ENCODE peak calls at places on chromosomes 1 and 21, in nine cellular contexts. K, U, R, X, Z, W, L, T and B are unnamed samples.

GRCh38 chr1:117128323-117129079 is 7.0 kb upstream of the TRIM45 start:
- DNase-seq in K (no peak), U (no peak), R (no peak), X (peak; percentile 50), Z (peak; percentile 57), W (peak; percentile 76), L (no peak), T (no peak), B (peak; percentile 21)

GRCh38 chr1:45191418-45191783 is 15.0 kb downstream of the ZSWIM5 start:
- DNase-seq in K (no peak), U (no peak), R (no peak), X (no peak), Z (no peak), W (no peak), L (no peak), T (no peak), B (no peak)

GRCh38 chr1:226733309-226733708 is 5.8 kb downstream of the ITPKB start:
- DNase-seq in K (no peak), U (no peak), R (no peak), X (no peak), Z (no peak), W (no peak), L (no peak), T (no peak), B (no peak)

GRCh38 chr1:7912743-7913557 is 27.7 kb downstream of the TNFRSF9 start:
- DNase-seq in K (no peak), U (no peak), R (no peak), X (no peak), Z (no peak), W (no peak), L (no peak), T (no peak), B (no peak)

GRCh38 chr1:24191860-24192259 is 4.8 kb upstream of the IFNLR1 start:
- DNase-seq in K (peak; percentile 24), U (no peak), R (no peak), X (no peak), Z (no peak), W (peak; percentile 61), L (no peak), T (no peak), B (peak; percentile 79)

GRCh38 chr21:45470087-45470515 is 65.1 kb downstream of the COL18A1 start:
- DNase-seq in K (no peak), U (no peak), R (no peak), X (no peak), Z (no peak), W (peak; percentile 58), L (no peak), T (no peak), B (no peak)

GRCh38 chr1:59768752-59769411 is 45.9 kb upstream of the HOOK1 start:
- DNase-seq in K (no peak), U (no peak), R (no peak), X (peak; percentile 54), Z (no peak), W (no peak), L (no peak), T (no peak), B (no peak)

GRCh38 chr1:101520302-101520701 is 283.5 kb downstream of the S1PR1 start:
- DNase-seq in K (peak; percentile 2), U (no peak), R (no peak), X (peak; percentile 44), Z (peak; percentile 63), W (peak; percentile 61), L (no peak), T (peak; percentile 39), B (no peak)

GRCh38 chr1:92826792-92827191 is 5.0 kb upstream of the RPL5 start:
- DNase-seq in K (no peak), U (no peak), R (no peak), X (no peak), Z (no peak), W (peak; percentile 38), L (no peak), T (no peak), B (peak; percentile 60)

GRCh38 chr1:90335566-90335965 is 340.7 kb downstream of the ZNF326 start:
- DNase-seq in K (no peak), U (no peak), R (no peak), X (no peak), Z (no peak), W (no peak), L (no peak), T (no peak), B (no peak)

GRCh38 chr1:244207935-244208244 is 156.8 kb downstream of the ZBTB18 start:
- DNase-seq in K (no peak), U (no peak), R (no peak), X (no peak), Z (no peak), W (no peak), L (no peak), T (no peak), B (no peak)

GRCh38 chr1:235822685-235823084 is 44.0 kb downstream of the LYST start:
- DNase-seq in K (no peak), U (no peak), R (no peak), X (no peak), Z (no peak), W (peak; percentile 41), L (no peak), T (no peak), B (no peak)

GRCh38 chr21:26572668-26573381 is at the start of gene CYYR1:
- DNase-seq in K (no peak), U (no peak), R (no peak), X (peak; percentile 70), Z (no peak), W (peak; percentile 54), L (no peak), T (peak; percentile 75), B (no peak)

GRCh38 chr1:166379447-166379846 is 212.6 kb upstream of the FAM78B start:
- DNase-seq in K (no peak), U (no peak), R (no peak), X (no peak), Z (no peak), W (no peak), L (no peak), T (no peak), B (peak; percentile 63)

GRCh38 chr1:72140222-72140621 is 142.1 kb downstream of the NEGR1 start:
- DNase-seq in K (no peak), U (no peak), R (no peak), X (no peak), Z (no peak), W (no peak), L (no peak), T (no peak), B (peak; percentile 12)

GRCh38 chr1:34419662-34420061 is 243.0 kb downstream of the C1orf94 start:
- DNase-seq in K (no peak), U (no peak), R (no peak), X (no peak), Z (no peak), W (no peak), L (no peak), T (peak; percentile 57), B (peak; percentile 34)

GRCh38 chr1:32200226-32201010 is at the start of gene CCDC28B:
- DNase-seq in K (peak; percentile 31), U (peak; percentile 87), R (no peak), X (peak; percentile 92), Z (peak; percentile 78), W (peak; percentile 71), L (peak; percentile 63), T (peak; percentile 71), B (peak; percentile 65)

GRCh38 chr21:42310411-42311001 is 4.7 kb downstream of the TFF3 start:
- DNase-seq in K (no peak), U (no peak), R (no peak), X (no peak), Z (no peak), W (no peak), L (no peak), T (no peak), B (no peak)

GRCh38 chr1:30286241-30286983 is 437.0 kb downstream of the MATN1 start:
- DNase-seq in K (no peak), U (peak; percentile 52), R (no peak), X (peak; percentile 65), Z (no peak), W (no peak), L (no peak), T (no peak), B (peak; percentile 41)

GRCh38 chr1:212283741-212284140 is 1.5 kb upstream of the PPP2R5A start:
- DNase-seq in K (no peak), U (no peak), R (no peak), X (no peak), Z (no peak), W (no peak), L (no peak), T (no peak), B (no peak)

GRCh38 chr1:112247036-112247597 is 148.9 kb upstream of the CTTNBP2NL start:
- DNase-seq in K (no peak), U (no peak), R (no peak), X (peak; percentile 98), Z (no peak), W (no peak), L (no peak), T (no peak), B (no peak)

GRCh38 chr1:197444754-197445153 is 176.7 kb downstream of the CRB1 start:
- DNase-seq in K (no peak), U (no peak), R (no peak), X (no peak), Z (no peak), W (peak; percentile 33), L (no peak), T (no peak), B (no peak)

GRCh38 chr1:85822696-85823095 is 114.5 kb upstream of the ZNHIT6 start:
- DNase-seq in K (peak; percentile 45), U (no peak), R (no peak), X (no peak), Z (no peak), W (no peak), L (no peak), T (no peak), B (no peak)